ENCODE peak calls at places on chromosomes 12 and 14, in nine cellular contexts. E, W, Q, M, L, N, G, X and U are unnamed samples.

GRCh38 chr14:105091335-105092123 is 26.3 kb upstream of the GPR132 start:
- DNase-seq in E (no peak), W (peak; percentile 100), Q (no peak), M (no peak), L (peak; percentile 88), N (peak; percentile 48), G (peak; percentile 87), X (no peak), U (no peak)

GRCh38 chr12:131101006-131101405 is 147.3 kb downstream of the ADGRD1 start:
- DNase-seq in E (no peak), W (no peak), Q (no peak), M (no peak), L (peak; percentile 13), N (peak; percentile 11), G (peak; percentile 8), X (no peak), U (no peak)

GRCh38 chr14:76742961-76743360 is 18.3 kb upstream of the VASH1 start:
- DNase-seq in E (no peak), W (no peak), Q (no peak), M (no peak), L (no peak), N (peak; percentile 70), G (no peak), X (no peak), U (no peak)

GRCh38 chr14:21523203-21523602 is 2.9 kb downstream of the SALL2 start:
- DNase-seq in E (no peak), W (no peak), Q (no peak), M (no peak), L (no peak), N (no peak), G (no peak), X (no peak), U (no peak)

GRCh38 chr12:118714051-118714460 is 267.3 kb upstream of the SRRM4 start:
- DNase-seq in E (peak; percentile 73), W (no peak), Q (no peak), M (no peak), L (no peak), N (peak; percentile 86), G (no peak), X (no peak), U (no peak)

GRCh38 chr14:73058923-73059311 is 583 bp downstream of the RBM25 start:
- DNase-seq in E (peak; percentile 44), W (no peak), Q (peak; percentile 52), M (no peak), L (no peak), N (peak; percentile 65), G (peak; percentile 40), X (no peak), U (no peak)

GRCh38 chr14:75258079-75258802 is 20.4 kb upstream of the FOS start:
- DNase-seq in E (no peak), W (no peak), Q (no peak), M (peak; percentile 87), L (no peak), N (no peak), G (peak; percentile 70), X (no peak), U (no peak)

GRCh38 chr12:51653431-51653830 is 62.4 kb downstream of the SCN8A start:
- DNase-seq in E (no peak), W (no peak), Q (no peak), M (no peak), L (no peak), N (no peak), G (no peak), X (no peak), U (no peak)

GRCh38 chr14:52949711-52950409 is 990 bp downstream of the FERMT2 start:
- DNase-seq in E (peak; percentile 52), W (no peak), Q (peak; percentile 58), M (no peak), L (no peak), N (no peak), G (peak; percentile 53), X (no peak), U (no peak)

GRCh38 chr14:61620130-61620946 is 75.0 kb upstream of the HIF1A start:
- DNase-seq in E (no peak), W (no peak), Q (peak; percentile 62), M (no peak), L (no peak), N (no peak), G (no peak), X (no peak), U (no peak)

GRCh38 chr12:18752280-18752920 is 14.5 kb downstream of the CAPZA3 start:
- DNase-seq in E (no peak), W (no peak), Q (no peak), M (no peak), L (no peak), N (peak; percentile 96), G (no peak), X (no peak), U (no peak)

GRCh38 chr14:56224691-56225681 is 106.8 kb downstream of the PELI2 start:
- DNase-seq in E (no peak), W (no peak), Q (no peak), M (no peak), L (no peak), N (no peak), G (no peak), X (no peak), U (no peak)

GRCh38 chr14:34324363-34324795 is 137.7 kb downstream of the SPTSSA start:
- DNase-seq in E (peak; percentile 67), W (no peak), Q (peak; percentile 37), M (no peak), L (no peak), N (peak; percentile 57), G (no peak), X (peak; percentile 19), U (no peak)

DNA sequence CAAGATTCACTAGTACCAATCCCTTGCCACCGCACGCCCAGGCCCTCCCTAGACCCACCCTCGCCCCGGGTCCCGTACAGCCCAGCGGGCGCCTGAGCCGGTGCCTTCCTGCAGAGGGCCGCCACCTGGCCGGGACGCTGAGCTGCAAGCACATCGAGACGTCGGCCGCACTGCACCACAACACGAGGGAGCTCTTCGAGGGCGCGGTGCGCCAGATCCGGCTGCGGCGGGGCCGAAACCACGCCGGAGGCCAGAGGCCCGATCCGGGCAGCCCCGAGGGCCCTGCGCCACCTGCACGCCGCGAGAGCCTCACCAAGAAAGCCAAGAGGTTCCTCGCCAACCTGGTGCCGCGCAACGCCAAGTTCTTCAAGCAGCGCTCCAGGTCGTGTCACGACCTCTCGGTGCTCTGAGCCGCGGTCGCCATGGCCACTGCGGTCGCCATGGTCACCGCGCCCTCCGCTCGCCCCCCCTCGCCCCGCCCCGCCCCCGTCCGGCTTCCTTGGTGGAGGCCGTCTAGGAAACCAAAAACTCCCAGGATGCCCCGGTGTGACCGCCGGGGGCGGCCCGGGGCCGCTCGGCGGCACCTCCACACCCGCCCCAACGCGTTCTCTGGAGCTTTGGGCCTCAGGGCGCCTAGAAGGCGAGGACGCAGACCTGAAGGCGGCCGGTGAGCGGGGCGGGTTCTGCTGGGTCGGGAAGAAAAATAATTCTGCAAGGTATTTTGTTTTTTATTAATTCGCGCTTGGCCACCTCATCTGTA is 3.7 kb downstream of the REM2 start:
- DNase-seq in E (peak; percentile 78), W (no peak), Q (peak; percentile 24), M (peak; percentile 78), L (peak; percentile 86), N (peak; percentile 94), G (peak; percentile 82), X (peak; percentile 65), U (peak; percentile 65)
- TF ChIP-seq CTCF in E (no peak), W (peak; percentile 20), Q (peak; percentile 6), M (no peak), L (no peak), N (peak; percentile 47), G (no peak), X (no peak), U (peak; percentile 33)

DNA sequence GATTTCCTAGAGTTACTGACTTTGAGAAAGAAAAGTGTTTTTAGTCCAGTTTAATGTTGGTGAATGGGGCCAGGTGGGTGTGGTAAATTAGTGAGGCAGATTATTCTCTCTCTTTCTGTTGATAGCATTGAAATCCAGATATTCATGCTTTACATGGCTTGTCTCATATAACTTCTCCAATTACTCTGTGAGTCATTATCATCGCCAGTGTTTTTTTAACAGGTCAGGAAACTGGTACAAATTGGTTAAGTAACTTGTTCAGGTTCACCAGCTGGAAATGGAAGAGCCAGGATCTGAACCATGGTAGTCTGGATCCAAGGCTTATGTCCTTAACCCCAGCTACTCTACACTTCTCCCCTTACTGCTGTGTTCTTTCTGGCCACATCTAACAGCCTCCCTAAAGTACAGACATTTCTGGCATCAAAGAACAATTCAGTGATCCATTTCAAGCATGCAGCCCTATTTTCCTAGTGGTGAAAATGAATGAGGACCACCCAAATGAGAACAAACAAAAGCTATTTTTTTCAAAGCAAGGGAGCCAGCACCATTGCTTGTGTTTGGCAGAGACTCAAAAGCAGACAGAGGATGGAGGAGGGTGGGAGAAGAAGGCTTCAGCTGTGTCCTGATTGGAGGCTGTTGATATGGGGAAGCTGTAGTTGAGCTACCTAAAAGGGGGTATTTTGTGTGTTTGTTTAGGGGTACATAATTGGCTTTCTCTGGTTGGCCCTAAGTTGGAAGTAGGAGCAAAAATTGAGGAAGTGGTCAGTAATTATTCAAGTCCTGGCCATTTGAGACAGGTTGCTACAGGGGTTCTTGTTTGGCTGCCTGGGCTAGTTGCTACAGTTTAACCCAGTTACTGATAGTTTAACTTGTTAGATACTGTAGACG is 1.7 kb downstream of the IRAK3 start:
- DNase-seq in E (no peak), W (no peak), Q (peak; percentile 31), M (no peak), L (no peak), N (peak; percentile 45), G (no peak), X (no peak), U (no peak)
- H3K27me3 ChIP-seq in E (peaks cover 55% of the 10 kb centered on the region), W (no peaks in the 10 kb centered on the region), Q (no peaks in the 10 kb centered on the region), M (no peaks in the 10 kb centered on the region), L (no peaks in the 10 kb centered on the region), N (peaks cover 53% of the 10 kb centered on the region), G (no peaks in the 10 kb centered on the region), X (peaks cover 6% of the 10 kb centered on the region), U (peaks cover 36% of the 10 kb centered on the region)

DNA sequence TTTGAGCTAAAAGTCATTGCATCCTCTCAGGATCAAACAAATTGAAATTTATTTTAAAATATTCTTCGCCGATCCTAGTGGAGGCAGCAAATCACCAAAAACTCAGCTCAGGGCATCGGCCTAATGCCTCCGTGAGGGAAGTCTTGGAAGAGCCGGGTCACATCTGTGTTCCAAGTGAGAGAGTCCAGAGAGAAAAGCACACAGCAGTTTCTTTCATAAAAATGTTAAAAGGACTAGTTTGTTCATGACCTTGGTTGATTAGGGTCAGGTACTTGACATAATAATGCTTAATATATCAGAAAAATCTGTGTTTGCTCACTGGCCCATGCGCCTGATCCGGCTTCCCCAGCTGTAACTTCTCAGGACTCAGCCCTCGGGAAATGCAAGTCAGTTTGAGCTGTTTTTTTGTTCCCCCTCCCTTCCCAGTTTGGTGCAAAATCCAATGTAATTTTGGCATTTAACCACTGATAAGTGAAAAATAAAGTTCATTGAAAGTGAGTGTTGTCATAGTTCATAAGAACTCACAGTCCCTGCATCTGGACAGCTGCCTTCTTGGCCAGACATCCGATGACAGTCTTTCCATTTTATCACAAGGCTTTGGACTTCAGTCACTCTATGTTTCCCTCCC is 161.7 kb downstream of the CAND1 start:
- DNase-seq in E (peak; percentile 28), W (no peak), Q (no peak), M (peak; percentile 75), L (no peak), N (no peak), G (no peak), X (no peak), U (no peak)
- TF ChIP-seq CTCF in E (peak; percentile 31), W (peak; percentile 10), Q (no peak), M (peak; percentile 20), L (no peak), N (peak; percentile 49), G (no peak), X (no peak), U (no peak)

DNA sequence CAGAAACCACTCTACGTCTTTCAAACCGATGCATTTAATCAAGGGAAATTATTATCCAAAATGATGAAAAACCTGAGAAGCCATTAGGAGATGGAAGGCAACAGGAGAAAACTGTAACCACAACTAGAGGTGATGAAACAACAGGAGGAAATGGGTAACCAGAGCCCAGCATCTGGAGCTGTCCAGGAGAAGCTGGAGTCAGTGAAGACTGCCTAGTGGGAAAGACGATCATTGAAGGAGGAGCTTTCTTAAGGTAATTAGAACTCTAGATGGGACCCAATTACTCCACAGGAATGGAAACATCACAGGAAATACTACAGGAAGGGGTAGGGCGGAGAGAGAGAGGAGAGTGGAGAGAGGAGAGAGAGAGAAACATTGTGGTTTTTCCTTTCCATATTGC is 57.6 kb downstream of the RERG start:
- DNase-seq in E (no peak), W (no peak), Q (no peak), M (no peak), L (no peak), N (no peak), G (no peak), X (no peak), U (no peak)
- H3K27me3 ChIP-seq in E (no peaks in the 10 kb centered on the region), W (no peaks in the 10 kb centered on the region), Q (no peaks in the 10 kb centered on the region), M (no peaks in the 10 kb centered on the region), L (no peaks in the 10 kb centered on the region), N (no peaks in the 10 kb centered on the region), G (no peaks in the 10 kb centered on the region), X (no peaks in the 10 kb centered on the region), U (no peaks in the 10 kb centered on the region)